ENCODE peak calls at places on chromosomes 6 and 20, in ten cellular contexts. N is pancreas, X is astrocyte of the cerebellum, M is HCT116, S is cardiac fibroblast, U is WTC11, Z is ovary, G is nephron progenitor cell, K is neural crest cell, H is breast epithelium. C is an unnamed sample.

GRCh38 chr6:36769676-36770499 is 69.4 kb downstream of the CPNE5 start:
- DNase-seq in X (no peak), Z (no peak), N (no peak), M (no peak), H (no peak), U (no peak), S (peak; percentile 69), K (no peak), G (no peak), C (no peak)

GRCh38 chr20:19812056-19812455 is 54.0 kb downstream of the RIN2 start:
- DNase-seq in Z (no peak), N (no peak), X (no peak), H (no peak), U (no peak), G (no peak), M (no peak), K (no peak), S (peak; percentile 25), C (no peak)

GRCh38 chr6:170189236-170189635 is 101.6 kb downstream of the DLL1 start:
- DNase-seq in Z (no peak), N (no peak), K (no peak), M (no peak), U (no peak), S (no peak), G (no peak), H (no peak), X (no peak), C (no peak)

GRCh38 chr6:148934534-148934933 is 187.7 kb downstream of the UST start:
- DNase-seq in S (peak; percentile 69), U (no peak), H (no peak), X (no peak), K (no peak), Z (peak; percentile 34), N (no peak), M (no peak), G (no peak), C (no peak)

GRCh38 chr6:56909115-56909907 is 45.6 kb upstream of the BEND6 start:
- DNase-seq in M (no peak), Z (no peak), N (no peak), S (peak; percentile 35), X (no peak), H (no peak), G (no peak), K (no peak), U (no peak), C (no peak)

GRCh38 chr6:6890400-6890858 is 217.3 kb upstream of the RREB1 start:
- DNase-seq in K (peak; percentile 12), X (no peak), H (no peak), N (peak; percentile 25), U (peak; percentile 47), S (peak; percentile 9), Z (peak; percentile 81), M (no peak), G (peak; percentile 24), C (no peak)

GRCh38 chr6:27830212-27830664 is 82.0 kb downstream of the OR2B2 start:
- DNase-seq in U (no peak), H (no peak), S (no peak), N (no peak), Z (no peak), M (no peak), K (no peak), G (no peak), X (no peak), C (no peak)

GRCh38 chr6:162882817-162883481 is 155.2 kb downstream of the PACRG start:
- DNase-seq in Z (no peak), U (no peak), H (no peak), N (no peak), M (no peak), S (no peak), K (no peak), X (no peak), G (no peak), C (no peak)

GRCh38 chr20:52035498-52035897 is 156.1 kb downstream of the ZFP64 start:
- DNase-seq in U (no peak), G (no peak), K (no peak), N (no peak), H (peak; percentile 70), S (no peak), X (no peak), Z (no peak), M (no peak), C (no peak)

GRCh38 chr6:137677714-137678113 is 183.5 kb upstream of the OLIG3 start:
- DNase-seq in N (no peak), S (no peak), Z (no peak), G (no peak), H (no peak), M (no peak), X (no peak), K (no peak), U (no peak), C (no peak)

GRCh38 chr6:21111399-21111725 is 482.2 kb upstream of the SOX4 start:
- DNase-seq in M (peak; percentile 21), G (no peak), Z (no peak), X (no peak), H (no peak), S (peak; percentile 22), N (no peak), K (no peak), U (no peak), C (no peak)

GRCh38 chr20:48217191-48217590 is 431.9 kb upstream of the SULF2 start:
- DNase-seq in X (no peak), K (no peak), U (no peak), S (no peak), M (no peak), Z (no peak), H (no peak), G (no peak), N (no peak), C (no peak)

GRCh38 chr6:89368107-89368506 is 15.6 kb upstream of the UBE2J1 start:
- DNase-seq in S (peak; percentile 73), U (peak; percentile 70), H (no peak), Z (peak; percentile 67), G (peak; percentile 79), K (peak; percentile 77), N (peak; percentile 40), M (no peak), X (no peak), C (no peak)

GRCh38 chr20:48898210-48898609 is 23.3 kb upstream of the ARFGEF2 start:
- DNase-seq in S (peak; percentile 46), U (no peak), G (no peak), Z (no peak), H (no peak), N (no peak), M (no peak), X (no peak), K (no peak), C (peak; percentile 32)

DNA sequence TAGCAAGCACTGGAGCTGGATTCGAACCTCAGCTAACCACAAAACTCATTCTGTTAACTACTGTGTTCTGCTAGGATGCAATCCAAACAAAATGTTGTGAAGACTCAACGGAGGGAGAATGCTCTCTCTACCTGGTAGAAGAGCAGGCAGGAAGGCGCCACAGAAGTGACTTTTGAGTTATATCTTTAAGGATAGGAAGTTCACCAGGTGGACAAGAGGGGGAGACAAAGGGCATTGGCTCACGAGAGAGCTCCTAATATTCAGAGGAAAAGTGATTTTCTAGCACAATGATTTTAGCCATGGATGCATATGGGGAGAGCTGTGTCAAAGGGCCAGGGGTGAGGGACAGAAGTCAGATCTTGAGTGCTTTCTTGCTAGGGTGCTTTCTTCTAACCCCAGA is 108.4 kb upstream of the MAFB start:
- DNase-seq in S (peak; percentile 15), H (no peak), M (peak; percentile 23), U (no peak), Z (no peak), X (peak; percentile 19), G (no peak), N (no peak), K (no peak), C (peak; percentile 3)
- TF ChIP-seq CTCF in S (peak; percentile 40), H (no peak), M (peak; percentile 68), U (peak; percentile 30), Z (no peak), X (peak; percentile 76), G (peak; percentile 61), N (no peak), K (peak; percentile 54), C (peak; percentile 73)

GRCh38 chr6:38739532-38739931 is 24.4 kb downstream of the DNAH8 start:
- DNase-seq in S (no peak), N (no peak), M (no peak), K (no peak), Z (no peak), G (no peak), X (no peak), U (no peak), H (no peak), C (no peak)
- TF ChIP-seq CTCF in S (no peak), N (no peak), M (peak; percentile 35), K (peak; percentile 65), Z (no peak), G (peak; percentile 35), X (peak; percentile 28), U (no peak), H (no peak), C (peak; percentile 19)

GRCh38 chr6:10248378-10248843 is 166.5 kb downstream of the TFAP2A start:
- DNase-seq in G (no peak), S (no peak), Z (no peak), N (no peak), M (no peak), K (no peak), X (peak; percentile 55), H (no peak), U (peak; percentile 46), C (no peak)
- TF ChIP-seq CTCF in G (no peak), S (no peak), Z (no peak), N (no peak), M (peak; percentile 44), K (no peak), X (no peak), H (no peak), U (no peak), C (no peak)

GRCh38 chr20:37276494-37277252 is 12.8 kb upstream of the MANBAL start:
- DNase-seq in H (no peak), X (peak; percentile 85), M (no peak), U (no peak), K (no peak), N (peak; percentile 55), Z (peak; percentile 85), G (no peak), S (peak; percentile 85), C (peak; percentile 78)
- TF ChIP-seq CTCF in H (no peak), X (peak; percentile 56), M (no peak), U (no peak), K (no peak), N (no peak), Z (no peak), G (no peak), S (peak; percentile 37), C (peak; percentile 68)

DNA sequence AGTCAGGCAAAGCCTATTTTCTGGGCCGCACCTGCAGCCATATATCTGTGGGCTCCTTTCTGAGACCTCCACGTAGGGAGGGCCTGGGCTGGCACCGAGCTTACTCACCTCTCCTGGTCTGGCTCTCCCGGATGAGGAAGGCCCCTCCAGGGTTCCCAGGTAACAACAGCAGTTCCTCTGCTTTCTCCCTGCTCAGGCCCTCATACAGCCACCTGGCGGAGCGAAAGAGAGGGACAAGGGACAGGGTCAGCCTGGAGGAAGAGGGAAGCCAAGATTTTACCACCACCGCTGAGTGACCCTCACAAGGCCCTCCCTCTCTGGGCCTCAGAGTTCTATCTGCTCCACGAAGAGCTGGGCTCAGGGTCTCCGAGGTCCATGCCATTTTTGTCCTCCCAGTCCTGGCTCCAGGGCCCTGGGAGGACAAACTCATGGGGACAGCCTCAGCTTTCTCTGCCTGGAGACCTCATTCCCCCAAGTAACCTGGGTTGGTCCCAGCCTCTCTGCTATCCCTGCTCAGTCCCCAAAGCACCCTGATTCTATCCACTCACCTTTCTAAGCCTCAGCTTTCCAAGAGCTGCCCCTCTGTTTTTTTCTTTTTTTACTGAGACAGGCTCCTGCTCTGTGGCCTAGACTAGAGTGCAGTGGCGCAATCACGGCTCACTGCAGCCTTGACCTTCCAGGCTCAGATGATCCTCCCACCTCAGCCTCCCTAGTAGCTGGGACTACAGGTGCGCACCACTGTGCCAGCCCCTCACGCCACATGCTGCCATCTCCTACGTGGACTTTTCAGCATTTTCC is 13.3 kb downstream of the SLA2 start:
- DNase-seq in K (no peak), H (no peak), G (peak; percentile 28), U (peak; percentile 70), M (no peak), X (no peak), N (no peak), S (no peak), Z (no peak), C (no peak)
- TF ChIP-seq CTCF in K (no peak), H (no peak), G (peak; percentile 33), U (no peak), M (no peak), X (no peak), N (no peak), S (no peak), Z (no peak), C (no peak)